ENCODE peak calls at places on chromosomes 6 and 20, in six cellular contexts. C is suprapubic skin, Q is sigmoid colon, D is endothelial cell of umbilical vein, W is prostate gland, I is HCT116. B is an unnamed sample.

GRCh38 chr6:42555477-42556457 is 8.1 kb upstream of the UBR2 start:
- DNase-seq in C (no peak), Q (no peak), D (no peak), W (no peak), I (peak), B (no peak)

GRCh38 chr20:52996726-52997125 is 24.6 kb downstream of the TSHZ2 start:
- DNase-seq in C (no peak), Q (no peak), D (no peak), W (no peak), I (no peak), B (no peak)

GRCh38 chr6:84766796-84767590 is 2.6 kb upstream of the TBX18 start:
- DNase-seq in C (no peak), Q (no peak), D (no peak), W (no peak), I (no peak), B (peak)

GRCh38 chr6:111957623-111958315 is 84.5 kb upstream of the FYN start:
- DNase-seq in C (no peak), Q (no peak), D (no peak), W (no peak), I (peak), B (no peak)

GRCh38 chr6:112007805-112008204 is 46.1 kb upstream of the CCN6 start:
- DNase-seq in C (no peak), Q (peak), D (peak), W (no peak), I (no peak), B (no peak)

GRCh38 chr6:3526962-3527796 is 70.3 kb upstream of the SLC22A23 start:
- DNase-seq in C (peak), Q (no peak), D (no peak), W (peak), I (no peak), B (no peak)

GRCh38 chr6:89173634-89174033 is 27.8 kb downstream of the PM20D2 start:
- DNase-seq in C (no peak), Q (no peak), D (no peak), W (no peak), I (no peak), B (no peak)

GRCh38 chr20:17898548-17898994 is 70.0 kb downstream of the SNX5 start:
- DNase-seq in C (peak), Q (peak), D (peak), W (peak), I (peak), B (peak)

GRCh38 chr6:5632348-5632935 is 371.1 kb downstream of the FARS2 start:
- DNase-seq in C (no peak), Q (no peak), D (no peak), W (no peak), I (no peak), B (no peak)

GRCh38 chr6:161242779-161243693 is 30.8 kb downstream of the AGPAT4 start:
- DNase-seq in C (no peak), Q (peak), D (no peak), W (no peak), I (no peak), B (no peak)

GRCh38 chr6:47936820-47937219 is 155.0 kb downstream of the OPN5 start:
- DNase-seq in C (no peak), Q (no peak), D (no peak), W (no peak), I (no peak), B (no peak)

GRCh38 chr6:139846538-139847321 is 472.3 kb upstream of the CITED2 start:
- DNase-seq in C (no peak), Q (no peak), D (no peak), W (no peak), I (no peak), B (no peak)

GRCh38 chr20:40519928-40520327 is 169.1 kb downstream of the MAFB start:
- DNase-seq in C (no peak), Q (no peak), D (no peak), W (no peak), I (no peak), B (no peak)

GRCh38 chr20:63280929-63281545 is 8.4 kb downstream of the ARFGAP1 start:
- DNase-seq in C (no peak), Q (no peak), D (no peak), W (no peak), I (no peak), B (no peak)

GRCh38 chr20:25316506-25317190 is 68.8 kb downstream of the PYGB start:
- DNase-seq in C (no peak), Q (peak), D (no peak), W (no peak), I (no peak), B (peak)

GRCh38 chr6:4426916-4427315 is 291.5 kb upstream of the ECI2 start:
- DNase-seq in C (no peak), Q (no peak), D (no peak), W (no peak), I (no peak), B (no peak)

GRCh38 chr20:9903048-9903651 is 64.3 kb upstream of the PAK5 start:
- DNase-seq in C (no peak), Q (no peak), D (peak), W (no peak), I (peak), B (no peak)

GRCh38 chr6:9405825-9406224 is 970.5 kb upstream of the SLC35B3 start:
- DNase-seq in C (no peak), Q (no peak), D (peak), W (no peak), I (no peak), B (no peak)

GRCh38 chr6:108295676-108296075 is 822 bp downstream of the AFG1L start:
- DNase-seq in C (no peak), Q (no peak), D (no peak), W (no peak), I (no peak), B (no peak)

GRCh38 chr6:108294297-108294786 is 512 bp upstream of the AFG1L start:
- DNase-seq in C (no peak), Q (no peak), D (no peak), W (no peak), I (no peak), B (no peak)

GRCh38 chr6:108293527-108294296 is 1.1 kb upstream of the AFG1L start:
- DNase-seq in C (no peak), Q (no peak), D (no peak), W (no peak), I (no peak), B (peak)

GRCh38 chr6:108294787-108295625 is at the start of gene AFG1L:
- DNase-seq in C (peak), Q (peak), D (peak), W (peak), I (peak), B (peak)
- TF ChIP-seq POLR2AphosphoS5 in C (no peak), Q (peak), D (peak), W (peak), I (peak), B (peak)

DNA sequence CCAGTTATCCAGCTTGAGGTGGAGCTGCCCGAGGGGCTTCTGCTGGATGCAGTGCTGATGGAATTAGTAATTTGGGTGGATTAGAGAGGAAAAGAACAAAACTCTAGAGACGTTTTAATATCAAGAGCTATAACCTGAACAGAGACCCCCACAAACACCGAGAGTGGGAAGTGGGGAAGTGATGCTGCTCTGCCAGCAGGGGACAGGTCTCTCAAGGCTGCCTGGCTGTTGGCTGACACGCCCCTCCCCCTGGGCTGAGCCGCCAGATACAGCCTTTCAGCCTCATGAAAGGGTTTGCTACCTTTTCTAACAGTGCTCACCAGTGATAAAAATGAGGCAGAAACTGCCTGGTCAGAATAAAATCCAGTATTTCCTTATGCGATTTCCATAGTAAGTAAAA is 9.6 kb downstream of the LEMD2 start:
- DNase-seq in C (no peak), Q (no peak), D (no peak), W (no peak), I (no peak), B (no peak)
- H3K4me3 ChIP-seq in C (no peak), Q (no peak), D (no peak), W (no peak), I (no peak), B (no peak)

GRCh38 chr20:58699246-58700107 is 6.9 kb downstream of the NPEPL1 start:
- DNase-seq in C (peak), Q (peak), D (no peak), W (no peak), I (no peak), B (peak)
- TF ChIP-seq POLR2A in C (no peak), Q (no peak), D (no peak), W (no peak), I (no peak), B (no peak)

DNA sequence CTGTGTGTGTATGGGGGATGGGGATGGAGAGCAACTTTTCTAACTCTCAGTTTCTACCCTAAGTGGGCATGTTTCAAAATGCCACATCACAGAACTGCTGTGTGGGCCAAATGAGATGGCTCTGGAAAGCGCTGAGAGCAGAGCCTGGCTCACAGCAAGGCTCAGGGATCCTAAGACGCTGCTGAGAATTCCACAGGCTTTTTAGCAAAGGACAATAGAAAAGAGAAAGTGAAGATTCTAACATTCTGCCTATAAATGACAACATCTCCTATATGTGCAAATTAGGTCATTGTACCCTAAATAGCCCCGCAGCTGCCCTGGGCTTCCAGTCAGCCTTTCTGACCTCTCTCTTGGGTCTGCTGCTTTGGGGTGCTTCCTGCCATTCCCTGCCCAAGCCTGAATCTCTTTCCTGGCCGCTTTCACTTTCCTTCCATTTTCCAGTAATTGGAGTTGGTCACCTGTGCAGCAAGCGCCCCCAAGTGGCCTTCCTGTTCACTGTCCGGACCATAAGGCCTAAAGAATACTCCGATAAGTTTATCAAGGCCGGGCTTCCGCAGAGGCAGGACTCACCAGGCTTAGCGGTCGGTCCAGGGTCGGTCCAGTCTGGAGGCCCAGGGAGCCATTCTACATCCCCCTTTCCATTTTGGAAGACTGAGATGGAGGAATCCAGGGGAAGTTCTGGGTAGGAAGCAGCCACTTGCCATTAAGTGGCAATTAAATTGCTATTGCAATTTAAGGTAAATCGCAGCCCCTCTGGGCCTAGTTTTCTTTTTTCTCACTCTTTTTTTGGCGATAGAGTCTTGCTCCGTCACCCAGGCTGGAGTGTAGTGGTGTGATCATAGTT is 6.7 kb upstream of the DDR1 start:
- DNase-seq in C (peak), Q (peak), D (peak), W (peak), I (peak), B (peak)
- TF ChIP-seq POLR2AphosphoS5 in C (no peak), Q (peak), D (peak), W (peak), I (no peak), B (peak)

B was measured in spleen.